ENCODE peak calls at places on chromosome 9, in six cellular contexts. G is sigmoid colon, A is transverse colon, H is suprapubic skin, Y is HepG2, E is tibial nerve. D is an unnamed sample.

GRCh38 chr9:120915854-120916495 is 10.6 kb downstream of the TRAF1 start:
- DNase-seq in Y (no peak), G (no peak), H (no peak), E (no peak), A (no peak), D (no peak)

GRCh38 chr9:89350988-89351557 is 32.8 kb downstream of the SECISBP2 start:
- DNase-seq in H (no peak), Y (peak; percentile 83), A (no peak), G (no peak), E (no peak), D (no peak)

GRCh38 chr9:81191222-81191621 is 498.1 kb downstream of the TLE1 start:
- DNase-seq in A (no peak), G (no peak), Y (no peak), H (no peak), E (no peak), D (no peak)

GRCh38 chr9:93679536-93680444 is 103.4 kb downstream of the PHF2 start:
- DNase-seq in E (peak; percentile 4), A (no peak), H (peak; percentile 69), G (peak; percentile 60), Y (no peak), D (peak; percentile 22)

GRCh38 chr9:125912261-125912660 is 165.1 kb downstream of the PBX3 start:
- DNase-seq in Y (no peak), H (no peak), G (no peak), E (no peak), A (no peak), D (no peak)

GRCh38 chr9:108151161-108151586 is 661.6 kb upstream of the KLF4 start:
- DNase-seq in E (no peak), H (no peak), A (no peak), Y (no peak), G (no peak), D (no peak)

GRCh38 chr9:119101048-119101447 is 268.2 kb downstream of the BRINP1 start:
- DNase-seq in H (no peak), Y (no peak), E (no peak), A (no peak), G (no peak), D (no peak)

GRCh38 chr9:106885451-106885850 is 22.5 kb downstream of the ZNF462 start:
- DNase-seq in E (no peak), G (peak; percentile 58), A (no peak), H (no peak), Y (no peak), D (no peak)

GRCh38 chr9:92954078-92954861 is 6.9 kb downstream of the FGD3 start:
- DNase-seq in H (peak; percentile 80), Y (no peak), E (no peak), A (peak; percentile 81), G (no peak), D (peak; percentile 71)

GRCh38 chr9:93093081-93093448 is 3.0 kb upstream of the CARD19 start:
- DNase-seq in H (peak; percentile 73), Y (no peak), G (peak; percentile 56), E (no peak), A (no peak), D (no peak)

GRCh38 chr9:2857564-2858198 is 13.8 kb upstream of the PUM3 start:
- DNase-seq in G (peak; percentile 69), E (peak; percentile 89), H (no peak), A (peak; percentile 62), Y (peak; percentile 47), D (peak; percentile 60)

GRCh38 chr9:119375892-119376291 is 6.7 kb upstream of the BRINP1 start:
- DNase-seq in H (no peak), G (no peak), E (no peak), A (peak; percentile 9), Y (peak; percentile 29), D (no peak)

GRCh38 chr9:70405808-70406445 is 8.5 kb downstream of the KLF9 start:
- DNase-seq in G (no peak), H (no peak), E (no peak), Y (no peak), A (peak; percentile 46), D (no peak)

GRCh38 chr9:93508207-93508606 is 54.8 kb upstream of the FAM120AOS start:
- DNase-seq in G (no peak), Y (no peak), E (no peak), A (no peak), H (no peak), D (no peak)

GRCh38 chr9:108088916-108089315 is 599.3 kb upstream of the KLF4 start:
- DNase-seq in H (no peak), G (no peak), Y (no peak), E (no peak), A (no peak), D (no peak)

GRCh38 chr9:125493861-125494554 is 213.0 kb downstream of the MAPKAP1 start:
- DNase-seq in A (no peak), H (no peak), G (no peak), E (no peak), Y (no peak), D (no peak)

GRCh38 chr9:127796225-127796813 is 6.4 kb upstream of the FPGS start:
- DNase-seq in Y (peak; percentile 47), H (no peak), A (no peak), G (peak; percentile 84), E (no peak), D (peak; percentile 58)

GRCh38 chr9:86637515-86637914 is 283.3 kb upstream of the TUT7 start:
- DNase-seq in A (no peak), H (no peak), E (no peak), G (no peak), Y (no peak), D (peak; percentile 27)

GRCh38 chr9:122127396-122127798 is 32.2 kb downstream of the NDUFA8 start:
- DNase-seq in G (peak; percentile 61), A (no peak), H (no peak), E (no peak), Y (no peak), D (no peak)

GRCh38 chr9:79387091-79387490 is 184.7 kb upstream of the TLE4 start:
- DNase-seq in Y (no peak), H (no peak), E (no peak), G (no peak), A (no peak), D (no peak)

GRCh38 chr9:116605904-116606341 is 81.2 kb upstream of the TRIM32 start:
- DNase-seq in G (no peak), Y (no peak), A (no peak), E (no peak), H (peak; percentile 78), D (no peak)

GRCh38 chr9:83535736-83536135 is 2.5 kb downstream of the FRMD3 start:
- DNase-seq in G (no peak), E (no peak), Y (no peak), A (no peak), H (no peak), D (no peak)

GRCh38 chr9:87427851-87428506 is 69.7 kb upstream of the DAPK1 start:
- DNase-seq in E (no peak), H (no peak), G (no peak), A (no peak), Y (no peak), D (no peak)

DNA sequence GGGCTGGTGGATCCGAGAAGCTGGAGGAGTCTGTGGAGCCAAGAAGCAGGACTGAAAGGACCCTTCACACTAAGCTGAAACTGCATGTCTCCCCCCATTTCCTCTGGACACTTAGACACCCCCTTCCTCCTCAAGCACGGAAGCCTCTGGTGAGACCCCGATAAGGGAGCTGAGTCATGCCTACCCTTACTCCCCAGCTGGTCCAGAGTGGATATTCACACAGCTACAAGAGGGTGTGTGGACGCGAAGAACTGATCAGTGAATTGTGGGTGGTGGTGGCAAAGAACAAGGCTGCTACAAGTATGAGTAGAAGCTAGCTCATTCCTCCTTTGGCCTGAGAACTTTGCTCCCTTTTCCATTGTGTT is 4.3 kb downstream of the TLN1 start:
- DNase-seq in A (no peak), G (no peak), H (no peak), Y (no peak), E (no peak), D (no peak)
- H3K4me3 ChIP-seq in A (peak overlapping the region; percentile 83), G (peak overlapping the region; percentile 81), H (peak overlapping the region; percentile 65), Y (peak overlapping the region; percentile 98), E (peak overlapping the region; percentile 6), D (peak overlapping the region; percentile 81)

DNA sequence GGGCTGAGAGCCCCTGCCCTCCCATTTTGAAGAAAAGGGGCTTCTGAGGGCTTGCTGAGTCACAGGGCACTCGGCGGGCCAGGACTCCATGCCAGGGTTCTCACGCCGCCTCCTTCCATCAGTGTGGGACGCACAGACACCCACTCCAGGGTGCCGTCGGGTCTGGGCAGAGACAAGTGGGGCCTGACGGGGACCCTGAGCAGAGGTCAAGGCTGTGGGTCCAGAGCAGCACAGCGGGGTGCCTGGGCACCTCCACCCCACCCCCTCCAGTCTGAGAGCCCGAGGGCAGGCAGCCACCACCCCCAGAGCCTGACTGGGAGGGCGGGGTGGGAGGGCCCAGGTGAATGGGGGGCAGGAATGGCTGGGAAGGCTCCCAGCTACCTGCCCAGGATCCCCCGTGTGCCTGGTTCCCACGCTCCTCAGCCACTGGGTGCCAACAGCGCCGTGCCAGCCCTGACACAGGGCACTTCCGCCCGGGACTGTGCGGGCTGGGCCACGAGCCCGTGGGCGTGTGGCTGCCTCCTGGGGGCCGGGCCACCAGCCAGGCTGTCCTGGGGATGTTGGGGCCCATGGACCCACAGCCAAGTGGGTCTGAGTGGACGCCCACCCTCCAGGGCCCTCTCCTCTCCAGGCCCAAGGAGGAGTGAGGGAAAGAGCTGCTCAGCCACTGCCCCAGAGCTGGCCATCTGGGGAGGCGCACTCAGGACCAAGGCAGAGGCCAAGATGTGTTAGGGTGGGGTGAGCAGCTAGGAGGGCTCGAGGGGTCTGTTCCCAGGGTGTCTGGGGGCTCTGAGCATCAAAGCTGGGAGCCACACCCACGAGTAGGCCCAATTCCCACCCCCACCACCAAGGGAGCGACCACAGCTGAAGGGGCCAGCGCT is 10.1 kb upstream of the NRARP start:
- DNase-seq in H (peak; percentile 77), E (no peak), Y (no peak), A (peak; percentile 44), G (no peak), D (no peak)
- TF ChIP-seq EP300 in H (no peak), E (no peak), Y (no peak), A (no peak), G (no peak), D (no peak)

GRCh38 chr9:23590601-23591000 is 235.4 kb downstream of the ELAVL2 start:
- DNase-seq in H (no peak), A (no peak), G (no peak), Y (no peak), E (no peak), D (no peak)
- H3K4me3 ChIP-seq in H (peak overlapping the region; percentile 18), A (peak overlapping the region; percentile 23), G (peak overlapping the region; percentile 11), Y (no peak overlapping the region), E (peak overlapping the region; percentile 16), D (no peak overlapping the region)

DNA sequence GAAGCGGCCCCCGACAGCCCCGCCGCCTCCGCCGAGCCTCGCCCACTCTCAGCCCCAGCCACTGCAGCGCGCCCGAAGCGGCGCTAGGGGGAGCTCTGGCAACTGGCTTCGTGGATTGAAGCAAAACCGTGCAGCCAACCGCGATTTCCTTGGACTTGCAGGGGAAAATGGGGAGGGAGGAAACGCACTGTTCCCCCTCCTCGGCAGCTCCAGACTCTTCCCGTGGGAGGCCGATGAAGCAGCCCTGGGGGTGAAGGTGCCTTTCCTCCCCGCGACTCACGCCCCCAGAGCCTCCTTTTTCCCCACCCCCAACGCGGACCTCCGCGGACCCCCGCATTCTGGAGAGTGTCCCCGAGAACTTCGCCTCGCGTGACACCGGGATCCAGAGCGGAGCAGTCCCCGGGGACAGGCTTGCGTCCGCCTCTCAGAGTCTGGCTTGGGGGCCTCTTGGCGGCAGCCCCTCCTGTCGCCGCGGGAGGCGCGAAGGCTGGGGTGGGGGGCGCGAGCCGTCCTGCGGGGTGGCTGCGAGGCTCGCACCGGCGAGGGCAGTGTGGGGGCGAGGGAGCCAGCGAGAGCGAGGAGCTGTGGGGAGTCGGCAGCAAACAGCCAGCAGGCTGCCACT is 3.8 kb downstream of the IER5L start:
- DNase-seq in H (peak; percentile 98), E (peak; percentile 97), A (peak; percentile 93), G (peak; percentile 97), Y (peak; percentile 68), D (peak; percentile 94)
- TF ChIP-seq EP300 in H (no peak), E (peak; percentile 88), A (no peak), G (no peak), Y (no peak), D (no peak)

GRCh38 chr9:101737705-101738565 is 512 bp downstream of the GRIN3A start:
- DNase-seq in A (no peak), G (no peak), H (no peak), E (no peak), Y (no peak), D (no peak)
- H3K4me3 ChIP-seq in A (peak overlapping the region; percentile 51), G (peak overlapping the region; percentile 47), H (peak overlapping the region; percentile 50), E (peak overlapping the region; percentile 29), Y (peak overlapping the region; percentile 51), D (peak overlapping the region; percentile 37)